ENCODE peak calls at places on chromosome 21, in six cellular contexts. One of them, this sample, is unnamed.

GRCh38 chr21:37117204-37117603 is 44.1 kb downstream of the TTC3 start:
- DNase-seq in coronary artery: no peak
- DNase-seq in NCI-H2081: no peak
- DNase-seq in tibial nerve: no peak
- DNase-seq in ureter: no peak
- DNase-seq in bronchial epithelial cell: no peak
- DNase-seq in this sample: no peak

GRCh38 chr21:45954921-45955320 is 26.6 kb upstream of the COL6A1 start:
- DNase-seq in coronary artery: no peak
- DNase-seq in bronchial epithelial cell: no peak
- DNase-seq in ureter: no peak
- DNase-seq in NCI-H2081: no peak
- DNase-seq in tibial nerve: no peak
- DNase-seq in this sample: no peak

GRCh38 chr21:46297311-46298082 is 11.4 kb downstream of the YBEY start:
- DNase-seq in NCI-H2081: no peak
- DNase-seq in coronary artery: no peak
- DNase-seq in tibial nerve: no peak
- DNase-seq in ureter: no peak
- DNase-seq in bronchial epithelial cell: no peak
- DNase-seq in this sample: no peak

GRCh38 chr21:44312716-44313115 is 12.9 kb downstream of the PFKL start:
- DNase-seq in NCI-H2081: no peak
- DNase-seq in tibial nerve: no peak
- DNase-seq in coronary artery: no peak
- DNase-seq in ureter: no peak
- DNase-seq in bronchial epithelial cell: no peak
- DNase-seq in this sample: no peak

GRCh38 chr21:33481314-33481943 is 1.7 kb upstream of the TMEM50B start:
- DNase-seq in coronary artery: no peak
- DNase-seq in NCI-H2081: no peak
- DNase-seq in bronchial epithelial cell: no peak
- DNase-seq in ureter: no peak
- DNase-seq in tibial nerve: no peak
- DNase-seq in this sample: no peak

GRCh38 chr21:38478782-38479181 is 19.5 kb downstream of the ERG start:
- DNase-seq in coronary artery: no peak
- DNase-seq in ureter: no peak
- DNase-seq in tibial nerve: no peak
- DNase-seq in bronchial epithelial cell: peak; percentile 100
- DNase-seq in NCI-H2081: no peak
- DNase-seq in this sample: no peak

GRCh38 chr21:28393279-28393678 is 599.4 kb downstream of the LTN1 start:
- DNase-seq in bronchial epithelial cell: peak; percentile 97
- DNase-seq in tibial nerve: no peak
- DNase-seq in coronary artery: no peak
- DNase-seq in NCI-H2081: peak; percentile 93
- DNase-seq in ureter: peak; percentile 65
- DNase-seq in this sample: no peak

GRCh38 chr21:41365377-41366107 is 3.7 kb downstream of the MX2 start:
- DNase-seq in NCI-H2081: no peak
- DNase-seq in ureter: no peak
- DNase-seq in bronchial epithelial cell: no peak
- DNase-seq in coronary artery: peak; percentile 28
- DNase-seq in tibial nerve: no peak
- DNase-seq in this sample: peak; percentile 51

GRCh38 chr21:37193006-37193405 is 74.1 kb downstream of the VPS26C start:
- DNase-seq in coronary artery: no peak
- DNase-seq in NCI-H2081: no peak
- DNase-seq in ureter: no peak
- DNase-seq in tibial nerve: no peak
- DNase-seq in bronchial epithelial cell: no peak
- DNase-seq in this sample: no peak

GRCh38 chr21:33025106-33025470 is 647 bp upstream of the OLIG2 start:
- DNase-seq in ureter: no peak
- DNase-seq in tibial nerve: no peak
- DNase-seq in bronchial epithelial cell: no peak
- DNase-seq in coronary artery: no peak
- DNase-seq in NCI-H2081: no peak
- DNase-seq in this sample: no peak

GRCh38 chr21:28742527-28742926 is 250.2 kb downstream of the LTN1 start:
- DNase-seq in coronary artery: no peak
- DNase-seq in bronchial epithelial cell: peak; percentile 52
- DNase-seq in NCI-H2081: no peak
- DNase-seq in tibial nerve: no peak
- DNase-seq in ureter: no peak
- DNase-seq in this sample: no peak

This sample was measured in mesenteric fat pad.